ENCODE peak calls at places on chromosomes 7 and 10, in four cellular contexts. V is K562, H is osteocyte, J is IMR-90. D is an unnamed sample.

GRCh38 chr7:130998993-130999602 is 265.1 kb upstream of the KLF14 start:
- DNase-seq in V (no peak), H (no peak), J (peak; percentile 64), D (no peak)

GRCh38 chr10:96089116-96089515 is 41.0 kb upstream of the ZNF518A start:
- DNase-seq in V (no peak), H (no peak), J (no peak), D (no peak)

GRCh38 chr10:89556590-89556989 is 21.2 kb upstream of the SLC16A12 start:
- DNase-seq in V (no peak), H (no peak), J (peak; percentile 45), D (peak; percentile 20)

GRCh38 chr7:108000875-108001758 is 1.8 kb downstream of the LAMB1 start:
- DNase-seq in V (no peak), H (no peak), J (peak; percentile 30), D (no peak)

GRCh38 chr10:78247821-78248220 is 214.2 kb downstream of the RPS24 start:
- DNase-seq in V (no peak), H (no peak), J (no peak), D (peak; percentile 17)

GRCh38 chr10:82378146-82378545 is 503.2 kb downstream of the NRG3 start:
- DNase-seq in V (no peak), H (no peak), J (peak; percentile 1), D (peak; percentile 16)

GRCh38 chr7:39044489-39044888 is 66.8 kb downstream of the POU6F2 start:
- DNase-seq in V (no peak), H (no peak), J (no peak), D (no peak)

GRCh38 chr7:67346876-67347275 is 350.2 kb downstream of the TYW1 start:
- DNase-seq in V (no peak), H (peak; percentile 30), J (no peak), D (no peak)

GRCh38 chr7:67771840-67772605 is 775.4 kb downstream of the TYW1 start:
- DNase-seq in V (no peak), H (no peak), J (no peak), D (no peak)

GRCh38 chr10:74071151-74071550 is 73.2 kb downstream of the VCL start:
- DNase-seq in V (no peak), H (no peak), J (peak; percentile 92), D (peak; percentile 95)

GRCh38 chr10:77513783-77514331 is 123.8 kb downstream of the KCNMA1 start:
- DNase-seq in V (no peak), H (no peak), J (peak; percentile 91), D (peak; percentile 92)

GRCh38 chr10:52533986-52534385 is 219.9 kb downstream of the DKK1 start:
- DNase-seq in V (no peak), H (no peak), J (peak; percentile 18), D (no peak)

GRCh38 chr10:98431016-98431415 is 15.7 kb downstream of the HPS1 start:
- DNase-seq in V (no peak), H (peak; percentile 78), J (no peak), D (no peak)

GRCh38 chr7:82110146-82110823 is 333.3 kb downstream of the CACNA2D1 start:
- DNase-seq in V (no peak), H (no peak), J (no peak), D (no peak)

GRCh38 chr7:28671526-28671925 is 259.2 kb downstream of the CREB5 start:
- DNase-seq in V (no peak), H (no peak), J (no peak), D (no peak)

GRCh38 chr10:101214446-101215396 is 14.5 kb downstream of the LBX1 start:
- DNase-seq in V (peak; percentile 66), H (no peak), J (peak; percentile 32), D (no peak)

GRCh38 chr7:67716729-67717128 is 720.1 kb downstream of the TYW1 start:
- DNase-seq in V (no peak), H (no peak), J (no peak), D (no peak)

GRCh38 chr7:30087371-30087770 is 47.4 kb upstream of the MTURN start:
- DNase-seq in V (no peak), H (no peak), J (no peak), D (no peak)

GRCh38 chr7:158268851-158269535 is 318.6 kb downstream of the PTPRN2 start:
- DNase-seq in V (no peak), H (peak; percentile 78), J (no peak), D (no peak)

GRCh38 chr7:32179567-32179966 is 109.4 kb upstream of the PDE1C start:
- DNase-seq in V (no peak), H (no peak), J (peak; percentile 36), D (peak; percentile 22)

GRCh38 chr7:2309889-2310331 is 4.3 kb downstream of the SNX8 start:
- DNase-seq in V (no peak), H (peak; percentile 84), J (peak; percentile 89), D (peak; percentile 80)

GRCh38 chr10:80279146-80279545 is 10.3 kb downstream of the MAT1A start:
- DNase-seq in V (peak; percentile 4), H (peak; percentile 56), J (no peak), D (no peak)

GRCh38 chr7:96045181-96045580 is 272.8 kb downstream of the DYNC1I1 start:
- DNase-seq in V (no peak), H (no peak), J (no peak), D (no peak)

GRCh38 chr10:78552261-78552811 is 516.4 kb upstream of the ZMIZ1 start:
- DNase-seq in V (no peak), H (no peak), J (peak; percentile 60), D (peak; percentile 87)

GRCh38 chr10:126928252-126928651 is 23.0 kb downstream of the DOCK1 start:
- DNase-seq in V (no peak), H (no peak), J (no peak), D (no peak)

GRCh38 chr7:143909863-143910262 is 7.9 kb upstream of the TCAF1 start:
- DNase-seq in V (no peak), H (no peak), J (peak; percentile 8), D (peak; percentile 21)

GRCh38 chr10:80203835-80204148 is 1.5 kb downstream of the ANXA11 start:
- DNase-seq in V (no peak), H (no peak), J (no peak), D (no peak)

GRCh38 chr10:34813626-34814227 is 1.4 kb downstream of the PARD3 start:
- DNase-seq in V (no peak), H (no peak), J (peak; percentile 62), D (peak; percentile 62)

GRCh38 chr7:116524609-116525297 is at the start of gene CAV1:
- DNase-seq in V (peak; percentile 75), H (peak; percentile 96), J (peak; percentile 92), D (peak; percentile 94)

GRCh38 chr10:6151087-6151977 is 51.4 kb upstream of the PFKFB3 start:
- DNase-seq in V (peak; percentile 68), H (no peak), J (peak; percentile 69), D (peak; percentile 61)

GRCh38 chr7:10643545-10643944 is 330.1 kb upstream of the PHF14 start:
- DNase-seq in V (no peak), H (no peak), J (no peak), D (no peak)

GRCh38 chr10:104638861-104639594 is 2.1 kb upstream of the SORCS3 start:
- DNase-seq in V (peak; percentile 21), H (no peak), J (no peak), D (no peak)
- TF ChIP-seq CTCF in V (peak; percentile 37), H (peak; percentile 27), J (no peak), D (peak; percentile 25)

DNA sequence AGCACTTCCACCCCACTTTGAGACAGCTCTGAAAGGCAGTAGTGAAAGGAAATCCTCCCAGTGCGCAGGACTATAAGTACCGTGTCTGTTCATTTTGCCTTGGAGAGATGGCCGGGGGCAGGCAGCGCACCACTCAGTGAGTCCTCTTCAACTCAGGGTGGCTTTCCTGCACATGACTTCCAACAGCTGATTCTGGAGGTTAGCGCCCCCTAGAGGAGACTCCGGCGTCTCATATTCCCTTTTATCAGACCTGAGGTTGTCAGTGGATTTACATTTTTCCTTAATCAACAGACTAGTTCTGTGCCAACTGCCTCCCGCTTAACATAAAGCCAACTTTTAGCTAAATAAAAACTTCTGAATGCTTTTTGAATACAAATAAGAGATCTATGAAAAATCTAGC is 101.0 kb downstream of the HERPUD2 start:
- DNase-seq in V (peak; percentile 59), H (no peak), J (no peak), D (no peak)
- TF ChIP-seq CTCF in V (peak; percentile 60), H (peak; percentile 38), J (peak; percentile 16), D (peak; percentile 20)

DNA sequence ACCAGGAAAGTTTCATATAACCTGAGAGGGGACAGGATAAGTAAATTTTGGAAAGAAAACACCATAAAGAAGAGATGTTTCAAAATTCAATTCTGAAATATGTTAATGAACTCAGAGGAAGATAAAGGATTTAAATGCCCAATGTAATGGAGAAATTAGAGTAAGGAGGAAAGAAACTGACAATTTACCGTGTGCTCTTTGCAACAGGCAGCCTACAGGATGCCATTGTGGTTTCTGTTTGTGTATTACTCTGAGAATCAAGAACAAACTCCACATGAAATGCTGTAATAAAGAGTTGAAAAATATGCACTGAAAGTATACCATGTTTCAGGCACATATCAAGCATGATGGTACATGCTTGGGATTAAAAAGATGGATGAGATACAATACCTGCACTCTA is 44.8 kb upstream of the GLCCI1 start:
- DNase-seq in V (no peak), H (no peak), J (no peak), D (no peak)
- TF ChIP-seq CTCF in V (no peak), H (no peak), J (no peak), D (no peak)

DNA sequence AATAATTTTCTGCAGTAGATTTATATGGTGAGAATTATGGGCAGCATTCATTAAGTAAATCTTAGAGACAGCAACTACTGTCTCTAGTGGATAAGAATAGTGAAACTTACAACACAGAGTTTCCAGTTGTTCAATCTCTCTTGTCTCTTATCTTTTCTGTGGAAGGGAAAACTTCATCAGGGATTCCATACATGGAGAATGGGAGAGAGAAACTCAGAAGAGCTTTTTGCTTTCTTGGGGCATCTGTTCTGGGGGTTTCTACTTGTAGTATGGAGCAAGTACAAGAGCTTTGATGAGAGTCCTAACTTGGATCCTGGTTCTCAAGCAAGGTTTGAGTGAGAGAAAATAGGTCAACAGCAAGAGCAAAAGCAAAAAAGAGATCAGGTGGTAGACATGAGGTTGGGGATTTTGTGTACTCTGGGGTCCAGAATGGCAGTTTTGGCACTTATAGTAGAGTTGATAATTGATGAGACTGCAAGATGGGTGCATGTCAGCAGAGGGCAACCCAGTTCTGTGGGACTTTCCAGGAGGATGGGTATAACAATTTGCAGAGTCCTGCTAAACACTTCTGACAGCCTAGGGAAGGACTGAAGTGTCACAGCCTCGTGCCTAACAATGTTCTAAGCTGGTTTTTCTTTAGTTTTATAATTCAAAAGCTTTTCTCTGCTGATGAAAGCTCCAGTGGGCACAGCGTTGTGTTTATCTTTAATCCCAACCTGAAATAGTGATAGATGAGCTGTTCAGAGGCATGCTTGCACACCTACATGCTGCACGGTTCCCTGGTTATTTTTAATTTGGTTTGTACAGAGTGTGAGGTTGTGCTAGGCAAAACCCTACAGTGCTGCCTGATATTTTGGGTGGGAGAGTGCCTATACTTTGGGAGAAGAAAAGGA is 32.0 kb upstream of the STRIP2 start:
- DNase-seq in V (peak; percentile 55), H (no peak), J (no peak), D (no peak)
- TF ChIP-seq CTCF in V (peak; percentile 86), H (no peak), J (no peak), D (no peak)

GRCh38 chr10:70685461-70685911 is 13.2 kb downstream of the ADAMTS14 start:
- DNase-seq in V (peak; percentile 58), H (no peak), J (no peak), D (no peak)
- TF ChIP-seq CTCF in V (no peak), H (no peak), J (no peak), D (no peak)

GRCh38 chr10:121392657-121393056 is 205.6 kb downstream of the FGFR2 start:
- DNase-seq in V (no peak), H (no peak), J (no peak), D (no peak)
- TF ChIP-seq CTCF in V (no peak), H (no peak), J (no peak), D (no peak)

GRCh38 chr10:36224431-36224985 is 582.4 kb upstream of the FZD8 start:
- DNase-seq in V (no peak), H (no peak), J (peak; percentile 19), D (peak; percentile 61)
- TF ChIP-seq CTCF in V (no peak), H (no peak), J (no peak), D (no peak)